ENCODE peak calls at places on chromosome 9, in seven cellular contexts. F, E, Q, C, Y, U and V are unnamed samples.

GRCh38 chr9:104293877-104294276 is 199.8 kb downstream of the SMC2 start:
- DNase-seq in Q (no peak), F (no peak), E (no peak), Y (no peak), C (no peak), U (no peak), V (no peak)

GRCh38 chr9:135479469-135480052 is at the start of gene PPP1R26:
- DNase-seq in C (peak; percentile 25), Q (peak; percentile 64), F (no peak), Y (no peak), E (peak; percentile 57), U (peak; percentile 42), V (peak; percentile 58)

GRCh38 chr9:98805506-98806272 is 1.8 kb upstream of the GALNT12 start:
- DNase-seq in E (no peak), F (no peak), U (no peak), Q (no peak), C (no peak), Y (no peak), V (no peak)

GRCh38 chr9:77158772-77159513 is 18.4 kb upstream of the VPS13A start:
- DNase-seq in U (no peak), Y (no peak), C (no peak), F (no peak), E (no peak), Q (no peak), V (no peak)

GRCh38 chr9:79477955-79478751 is 93.6 kb upstream of the TLE4 start:
- DNase-seq in Y (peak; percentile 4), F (no peak), E (no peak), U (peak; percentile 17), Q (peak; percentile 51), C (peak; percentile 13), V (peak; percentile 20)

GRCh38 chr9:83299556-83299955 is 236.6 kb upstream of the RASEF start:
- DNase-seq in C (no peak), U (no peak), F (no peak), Y (no peak), Q (no peak), E (no peak), V (no peak)

GRCh38 chr9:117400131-117400530 is 14.7 kb downstream of the ASTN2 start:
- DNase-seq in Q (peak; percentile 51), E (no peak), C (no peak), F (no peak), Y (no peak), U (no peak), V (no peak)

GRCh38 chr9:36092509-36093215 is 43.9 kb upstream of the GLIPR2 start:
- DNase-seq in Y (peak; percentile 2), U (peak; percentile 28), C (no peak), E (no peak), F (no peak), Q (no peak), V (peak; percentile 53)

GRCh38 chr9:96071245-96072124 is 196.0 kb downstream of the ERCC6L2 start:
- DNase-seq in C (no peak), U (no peak), F (peak; percentile 16), Q (peak; percentile 44), E (no peak), Y (no peak), V (peak; percentile 66)

GRCh38 chr9:105385372-105385985 is 62.4 kb upstream of the FSD1L start:
- DNase-seq in Q (peak; percentile 11), F (no peak), C (no peak), U (peak; percentile 33), E (peak; percentile 23), Y (peak; percentile 1), V (peak; percentile 38)

GRCh38 chr9:21334603-21334968 is 618 bp downstream of the KLHL9 start:
- DNase-seq in U (no peak), C (no peak), E (no peak), Q (no peak), F (no peak), Y (no peak), V (no peak)

GRCh38 chr9:109418827-109419226 is 79.3 kb downstream of the PTPN3 start:
- DNase-seq in Q (no peak), E (no peak), C (no peak), Y (no peak), U (no peak), F (no peak), V (peak; percentile 28)

GRCh38 chr9:16028516-16028915 is 475.7 kb downstream of the CCDC171 start:
- DNase-seq in F (no peak), C (no peak), E (no peak), Y (no peak), Q (no peak), U (no peak), V (no peak)

GRCh38 chr9:105114318-105114717 is 130.1 kb upstream of the SLC44A1 start:
- DNase-seq in U (no peak), Q (no peak), F (no peak), C (no peak), E (no peak), Y (no peak), V (no peak)

GRCh38 chr9:122807271-122807900 is 7.5 kb downstream of the OR1K1 start:
- DNase-seq in Q (no peak), E (no peak), C (no peak), Y (no peak), F (no peak), U (no peak), V (no peak)

GRCh38 chr9:36765077-36765390 is 192.3 kb downstream of the MELK start:
- DNase-seq in Y (no peak), C (no peak), E (no peak), Q (no peak), F (no peak), U (no peak), V (no peak)

GRCh38 chr9:135244751-135245221 is 157.3 kb downstream of the OLFM1 start:
- DNase-seq in E (no peak), F (no peak), U (no peak), C (no peak), Y (no peak), Q (peak; percentile 78), V (no peak)

GRCh38 chr9:21030389-21031035 is 928 bp downstream of the HACD4 start:
- DNase-seq in F (no peak), C (no peak), E (no peak), Y (no peak), U (no peak), Q (no peak), V (peak; percentile 70)

GRCh38 chr9:109012876-109013677 is at the start of gene CTNNAL1:
- DNase-seq in U (peak; percentile 96), E (peak; percentile 97), C (peak; percentile 89), F (peak; percentile 64), Q (peak; percentile 97), Y (peak; percentile 87), V (peak; percentile 96)

DNA sequence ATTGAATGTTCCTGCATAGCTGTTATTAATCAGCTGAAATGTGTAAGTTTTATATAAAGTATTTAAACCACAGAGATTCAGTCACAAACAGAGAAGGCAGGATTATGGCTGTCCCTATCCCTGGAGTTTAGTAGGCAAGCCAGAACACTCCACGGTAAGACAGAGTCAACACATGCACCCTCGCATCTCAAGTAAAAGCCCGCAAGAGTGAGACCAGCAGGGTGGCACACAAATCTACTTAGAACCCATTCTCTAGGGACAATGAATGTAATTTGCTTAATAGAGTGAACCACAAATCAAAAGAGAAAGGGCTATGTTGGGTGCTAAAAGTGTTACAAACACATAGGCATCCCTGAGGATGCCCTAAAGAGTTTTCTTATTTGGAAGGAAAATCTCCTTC is 35.1 kb downstream of the LPAR1 start:
- DNase-seq in Y (no peak), U (no peak), C (no peak), F (no peak), Q (no peak), E (no peak), V (no peak)
- TF ChIP-seq CTCF in Y (no peak), U (no peak), C (no peak), F (no peak), Q (no peak), E (no peak), V (no peak)

GRCh38 chr9:112367465-112367864 is 12.4 kb upstream of the HSDL2 start:
- DNase-seq in Y (no peak), F (no peak), E (no peak), U (no peak), Q (no peak), C (no peak), V (no peak)

GRCh38 chr9:112360047-112360804 is 19.7 kb upstream of the HSDL2 start:
- DNase-seq in Q (no peak), U (no peak), C (no peak), F (no peak), Y (no peak), E (no peak), V (no peak)

GRCh38 chr9:112366591-112366990 is 13.3 kb upstream of the HSDL2 start:
- DNase-seq in Q (no peak), E (no peak), U (no peak), F (peak; percentile 18), Y (no peak), C (no peak), V (no peak)

GRCh38 chr9:112361602-112362001 is 18.3 kb upstream of the HSDL2 start:
- DNase-seq in Y (no peak), C (no peak), F (peak; percentile 33), Q (no peak), E (no peak), U (no peak), V (no peak)
- TF ChIP-seq CTCF in Y (peak; percentile 86), C (peak; percentile 71), F (peak; percentile 58), Q (peak; percentile 19), E (peak; percentile 54), U (peak; percentile 68), V (peak; percentile 47)

DNA sequence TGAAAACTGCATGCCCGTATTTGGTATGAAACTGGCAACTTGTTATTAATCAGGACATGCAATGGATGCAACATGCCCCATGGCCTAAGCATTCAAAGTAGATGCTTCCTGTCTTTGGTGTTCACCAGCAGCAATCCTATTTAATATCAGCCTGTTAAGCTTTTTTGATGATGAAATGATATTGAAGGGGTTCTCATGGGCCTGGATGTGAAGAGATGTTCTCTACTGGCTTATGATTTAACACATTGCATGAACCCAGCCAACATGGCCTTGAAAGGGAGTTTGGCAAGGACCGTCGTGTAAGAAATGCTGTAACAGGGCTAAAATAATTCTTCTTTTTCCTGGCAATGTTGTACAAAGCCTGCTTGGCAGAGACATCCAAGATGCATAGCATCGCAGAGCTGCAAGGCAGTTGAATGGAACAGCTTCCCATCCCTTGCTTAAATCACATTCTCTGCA is 111.2 kb downstream of the SMARCA2 start:
- DNase-seq in Q (peak; percentile 16), E (no peak), C (no peak), U (no peak), F (no peak), Y (no peak), V (no peak)
- TF ChIP-seq CTCF in Q (no peak), E (no peak), C (no peak), U (no peak), F (no peak), Y (no peak), V (no peak)

DNA sequence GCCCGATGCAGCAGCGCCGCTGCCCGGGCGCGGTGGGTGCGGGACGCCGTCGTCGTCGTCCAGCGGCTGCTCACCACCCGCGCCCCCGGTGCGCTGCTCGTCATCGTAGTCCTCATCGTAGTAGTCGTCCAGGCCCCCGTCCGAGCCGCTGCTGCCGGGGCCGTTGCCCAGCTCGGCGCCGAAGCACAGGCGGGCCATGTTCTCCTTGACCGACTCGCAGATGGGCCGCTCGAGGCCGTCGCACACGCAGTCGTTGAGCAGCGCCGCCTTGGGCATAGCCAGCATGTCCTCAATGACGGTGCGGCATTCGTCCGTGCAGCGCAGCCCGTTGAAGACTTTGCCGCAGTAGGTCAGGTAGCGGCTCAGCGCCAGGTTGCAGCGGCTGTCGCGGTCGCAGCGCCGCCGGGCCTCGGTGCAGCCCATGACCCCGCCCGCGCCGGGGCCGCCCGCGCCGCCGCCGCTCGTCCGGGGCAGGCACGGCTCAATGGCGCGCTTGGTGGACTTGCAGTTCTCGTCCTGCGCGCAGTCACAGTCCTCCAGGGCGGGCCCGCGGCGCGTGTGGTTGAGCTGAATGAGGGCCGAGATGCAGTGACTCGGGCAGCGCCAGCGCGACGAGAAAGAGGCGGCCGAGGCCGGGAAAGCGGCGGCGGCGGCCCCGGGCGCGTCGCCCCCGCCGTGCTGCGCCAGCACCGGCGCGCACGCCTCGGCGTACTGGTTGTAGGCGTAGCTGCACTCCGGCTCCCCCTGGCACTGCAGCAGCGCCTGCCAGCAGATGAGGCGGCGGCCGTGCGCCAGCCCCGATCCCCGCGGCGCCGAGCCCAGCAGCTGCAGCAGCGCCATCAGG is 1.2 kb downstream of the GAS1 start:
- DNase-seq in U (peak; percentile 44), Q (peak; percentile 87), F (no peak), Y (peak; percentile 68), C (peak; percentile 56), E (peak; percentile 65), V (peak; percentile 53)
- TF ChIP-seq CTCF in U (no peak), Q (peak; percentile 26), F (no peak), Y (no peak), C (no peak), E (peak; percentile 25), V (no peak)